ENCODE peak calls at places on chromosomes 3 and 15, in seven cellular contexts. One of them, this sample, is unnamed. For H3K36me3, the result is how much of the 10 kb centered on the place peaks cover.

GRCh38 chr3:132380979-132381944 is 36.0 kb upstream of the DNAJC13 start:
- DNase-seq in IMR-90: no peak
- DNase-seq in uterus: no peak
- DNase-seq in stomach: no peak
- DNase-seq in PC-3: no peak
- DNase-seq in heart left ventricle: no peak
- DNase-seq in tibial nerve: no peak
- DNase-seq in this sample: peak

GRCh38 chr3:196159952-196160804 is 51.0 kb downstream of the ZDHHC19 start:
- DNase-seq in IMR-90: peak
- DNase-seq in uterus: no peak
- DNase-seq in stomach: peak
- DNase-seq in PC-3: peak
- DNase-seq in heart left ventricle: no peak
- DNase-seq in tibial nerve: no peak
- DNase-seq in this sample: peak

GRCh38 chr3:74651239-74651638 is 36.8 kb upstream of the CNTN3 start:
- DNase-seq in IMR-90: peak
- DNase-seq in uterus: no peak
- DNase-seq in stomach: no peak
- DNase-seq in PC-3: no peak
- DNase-seq in heart left ventricle: no peak
- DNase-seq in tibial nerve: no peak
- DNase-seq in this sample: no peak

GRCh38 chr15:65208656-65209055 is 2.6 kb downstream of the CILP start:
- DNase-seq in IMR-90: no peak
- DNase-seq in uterus: no peak
- DNase-seq in stomach: no peak
- DNase-seq in PC-3: no peak
- DNase-seq in heart left ventricle: no peak
- DNase-seq in tibial nerve: no peak
- DNase-seq in this sample: no peak

GRCh38 chr3:59884409-59884808 is 834.6 kb upstream of the CFAP20DC start:
- DNase-seq in IMR-90: no peak
- DNase-seq in uterus: no peak
- DNase-seq in stomach: no peak
- DNase-seq in PC-3: no peak
- DNase-seq in heart left ventricle: no peak
- DNase-seq in tibial nerve: no peak
- DNase-seq in this sample: no peak

GRCh38 chr3:10273697-10274305 is 18.9 kb downstream of the GHRL start:
- DNase-seq in IMR-90: peak
- DNase-seq in uterus: no peak
- DNase-seq in stomach: no peak
- DNase-seq in PC-3: no peak
- DNase-seq in heart left ventricle: no peak
- DNase-seq in tibial nerve: no peak
- DNase-seq in this sample: no peak

GRCh38 chr3:117400303-117400702 is 690.7 kb downstream of the TUSC7 start:
- DNase-seq in IMR-90: no peak
- DNase-seq in uterus: no peak
- DNase-seq in stomach: no peak
- DNase-seq in PC-3: no peak
- DNase-seq in heart left ventricle: no peak
- DNase-seq in tibial nerve: no peak
- DNase-seq in this sample: no peak

GRCh38 chr15:62165029-62165792 is at the start of gene C2CD4B:
- DNase-seq in IMR-90: no peak
- DNase-seq in uterus: peak
- DNase-seq in stomach: peak
- DNase-seq in PC-3: no peak
- DNase-seq in heart left ventricle: peak
- DNase-seq in tibial nerve: no peak
- DNase-seq in this sample: peak

GRCh38 chr15:62951481-62951880 is 91.1 kb upstream of the TPM1 start:
- DNase-seq in IMR-90: no peak
- DNase-seq in uterus: no peak
- DNase-seq in stomach: no peak
- DNase-seq in PC-3: no peak
- DNase-seq in heart left ventricle: no peak
- DNase-seq in tibial nerve: no peak
- DNase-seq in this sample: no peak

GRCh38 chr3:141257971-141258370 is 26.3 kb downstream of the PXYLP1 start:
- DNase-seq in IMR-90: no peak
- DNase-seq in uterus: no peak
- DNase-seq in stomach: no peak
- DNase-seq in PC-3: no peak
- DNase-seq in heart left ventricle: no peak
- DNase-seq in tibial nerve: no peak
- DNase-seq in this sample: no peak

GRCh38 chr15:52331490-52332240 is 36.1 kb upstream of the MYO5C start:
- DNase-seq in IMR-90: peak
- DNase-seq in uterus: no peak
- DNase-seq in stomach: peak
- DNase-seq in PC-3: peak
- DNase-seq in heart left ventricle: no peak
- DNase-seq in tibial nerve: no peak
- DNase-seq in this sample: peak

DNA sequence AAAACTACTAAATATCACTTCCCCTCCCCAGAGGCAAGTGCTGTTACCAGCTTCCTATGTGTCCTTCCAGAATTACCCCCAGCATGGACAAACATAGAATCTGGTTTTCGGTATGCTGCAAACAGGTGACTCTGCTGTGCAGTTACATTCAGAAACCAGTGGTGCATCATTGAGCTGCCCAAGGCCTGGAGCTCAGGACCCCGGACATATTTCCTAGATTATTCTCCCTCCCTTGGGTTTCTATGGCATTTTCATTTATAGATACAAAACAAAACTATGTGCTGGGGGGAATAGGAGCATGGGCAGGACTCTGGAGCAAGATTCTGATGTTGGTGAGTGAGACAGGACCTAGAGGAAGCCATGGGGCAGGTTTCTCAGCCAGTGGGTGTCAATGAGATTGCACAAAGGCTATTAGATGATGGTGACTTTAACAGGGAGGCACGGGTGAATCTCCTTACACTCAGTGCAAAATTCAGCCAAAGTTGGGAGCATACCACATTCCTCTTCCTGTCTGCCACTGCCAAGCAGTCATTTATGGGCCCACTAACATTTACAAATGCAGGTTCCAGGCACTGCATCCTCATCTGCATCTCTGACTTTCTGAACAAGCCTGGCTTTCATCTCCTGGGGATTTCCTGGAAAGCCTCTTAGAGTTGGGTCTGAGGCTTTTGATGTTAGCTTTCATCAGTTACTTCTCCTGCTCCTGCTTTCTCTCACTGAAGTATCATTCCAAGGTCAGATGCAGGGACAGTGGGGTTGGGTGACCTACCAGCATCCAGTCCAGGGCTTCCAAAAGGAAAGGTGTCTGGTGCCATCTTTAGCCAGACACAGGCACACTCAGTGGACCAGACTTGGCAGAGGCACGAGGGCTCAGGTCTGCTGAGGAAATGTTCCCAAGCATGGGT is 44.5 kb downstream of the CMTM7 start:
- DNase-seq in IMR-90: no peak
- DNase-seq in uterus: no peak
- DNase-seq in stomach: no peak
- DNase-seq in PC-3: no peak
- DNase-seq in heart left ventricle: no peak
- DNase-seq in tibial nerve: no peak
- DNase-seq in this sample: no peak
- TF ChIP-seq CTCF in IMR-90: no peak
- TF ChIP-seq CTCF in uterus: no peak
- TF ChIP-seq CTCF in stomach: no peak
- TF ChIP-seq CTCF in PC-3: no peak
- TF ChIP-seq CTCF in heart left ventricle: no peak
- TF ChIP-seq CTCF in tibial nerve: no peak
- TF ChIP-seq CTCF in this sample: peak

GRCh38 chr3:14600856-14601610 is 50.5 kb upstream of the CCDC174 start:
- DNase-seq in IMR-90: no peak
- DNase-seq in uterus: no peak
- DNase-seq in stomach: no peak
- DNase-seq in PC-3: no peak
- DNase-seq in heart left ventricle: no peak
- DNase-seq in tibial nerve: no peak
- DNase-seq in this sample: no peak

GRCh38 chr3:14599488-14599887 is 52.1 kb upstream of the CCDC174 start:
- DNase-seq in IMR-90: no peak
- DNase-seq in uterus: no peak
- DNase-seq in stomach: no peak
- DNase-seq in PC-3: no peak
- DNase-seq in heart left ventricle: no peak
- DNase-seq in tibial nerve: no peak
- DNase-seq in this sample: no peak

GRCh38 chr3:14601692-14602005 is 49.9 kb upstream of the CCDC174 start:
- DNase-seq in IMR-90: no peak
- DNase-seq in uterus: no peak
- DNase-seq in stomach: no peak
- DNase-seq in PC-3: no peak
- DNase-seq in heart left ventricle: no peak
- DNase-seq in tibial nerve: no peak
- DNase-seq in this sample: no peak

GRCh38 chr3:14598143-14598569 is 53.4 kb upstream of the CCDC174 start:
- DNase-seq in IMR-90: peak
- DNase-seq in uterus: no peak
- DNase-seq in stomach: no peak
- DNase-seq in PC-3: peak
- DNase-seq in heart left ventricle: no peak
- DNase-seq in tibial nerve: no peak
- DNase-seq in this sample: no peak

GRCh38 chr3:14600075-14600474 is 51.5 kb upstream of the CCDC174 start:
- DNase-seq in IMR-90: no peak
- DNase-seq in uterus: no peak
- DNase-seq in stomach: no peak
- DNase-seq in PC-3: no peak
- DNase-seq in heart left ventricle: no peak
- DNase-seq in tibial nerve: no peak
- DNase-seq in this sample: no peak
- H3K4me3 ChIP-seq in IMR-90: no peak
- H3K4me3 ChIP-seq in uterus: no peak
- H3K4me3 ChIP-seq in stomach: no peak
- H3K4me3 ChIP-seq in PC-3: no peak
- H3K4me3 ChIP-seq in heart left ventricle: no peak
- H3K4me3 ChIP-seq in tibial nerve: no peak
- H3K4me3 ChIP-seq in this sample: no peak

GRCh38 chr3:52551118-52551517 is 14.7 kb downstream of the UQCC5 start:
- DNase-seq in IMR-90: no peak
- DNase-seq in uterus: no peak
- DNase-seq in stomach: no peak
- DNase-seq in PC-3: no peak
- DNase-seq in heart left ventricle: no peak
- DNase-seq in tibial nerve: no peak
- DNase-seq in this sample: no peak

GRCh38 chr3:52544937-52545336 is 8.5 kb downstream of the UQCC5 start:
- DNase-seq in IMR-90: no peak
- DNase-seq in uterus: no peak
- DNase-seq in stomach: no peak
- DNase-seq in PC-3: no peak
- DNase-seq in heart left ventricle: no peak
- DNase-seq in tibial nerve: no peak
- DNase-seq in this sample: no peak

GRCh38 chr3:52541050-52541449 is 4.6 kb downstream of the UQCC5 start:
- DNase-seq in IMR-90: no peak
- DNase-seq in uterus: no peak
- DNase-seq in stomach: no peak
- DNase-seq in PC-3: no peak
- DNase-seq in heart left ventricle: no peak
- DNase-seq in tibial nerve: no peak
- DNase-seq in this sample: no peak

GRCh38 chr3:52547143-52547542 is 10.7 kb downstream of the UQCC5 start:
- DNase-seq in IMR-90: no peak
- DNase-seq in uterus: no peak
- DNase-seq in stomach: no peak
- DNase-seq in PC-3: no peak
- DNase-seq in heart left ventricle: no peak
- DNase-seq in tibial nerve: no peak
- DNase-seq in this sample: no peak

DNA sequence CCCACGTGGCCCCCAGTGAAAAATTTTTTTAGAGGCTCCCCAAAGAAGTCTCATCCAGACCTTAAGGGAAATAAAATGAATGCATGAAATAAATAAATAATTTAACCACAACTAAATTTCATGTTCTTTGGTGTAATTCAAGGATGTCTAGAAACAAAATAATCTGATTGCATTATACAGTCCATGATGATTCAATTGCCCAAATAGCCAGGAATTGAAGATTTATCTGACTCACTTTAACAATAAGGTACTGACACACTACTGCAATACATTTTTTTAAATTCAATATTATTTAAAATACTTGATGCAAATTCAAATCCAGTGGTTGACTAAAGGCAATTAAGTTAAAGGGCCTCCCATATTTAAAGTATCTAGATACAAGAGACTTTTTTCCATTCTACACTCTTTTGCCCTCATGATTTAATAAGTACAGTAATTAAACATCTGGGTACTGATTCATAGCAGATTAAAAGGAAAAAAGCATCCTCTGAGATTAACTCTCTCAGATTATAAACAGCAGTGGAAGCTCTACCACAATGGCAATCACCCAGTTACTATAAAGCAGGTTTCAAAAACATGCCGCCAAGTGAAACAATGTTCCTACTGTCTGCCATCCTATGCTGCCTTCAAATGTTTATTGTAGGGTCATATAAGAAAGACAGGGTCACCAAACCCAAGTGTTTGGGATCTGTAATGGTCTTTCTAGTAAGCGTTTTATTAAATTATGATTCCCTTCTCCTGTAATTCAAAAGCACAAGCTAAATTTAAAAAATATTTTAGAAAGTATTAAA is 9.9 kb downstream of the UQCC5 start:
- DNase-seq in IMR-90: peak
- DNase-seq in uterus: no peak
- DNase-seq in stomach: no peak
- DNase-seq in PC-3: no peak
- DNase-seq in heart left ventricle: no peak
- DNase-seq in tibial nerve: no peak
- DNase-seq in this sample: no peak
- H3K36me3 ChIP-seq in IMR-90: under half
- H3K36me3 ChIP-seq in uterus: under half
- H3K36me3 ChIP-seq in stomach: under half
- H3K36me3 ChIP-seq in PC-3: under half
- H3K36me3 ChIP-seq in heart left ventricle: half or more
- H3K36me3 ChIP-seq in tibial nerve: under half
- H3K36me3 ChIP-seq in this sample: under half

DNA sequence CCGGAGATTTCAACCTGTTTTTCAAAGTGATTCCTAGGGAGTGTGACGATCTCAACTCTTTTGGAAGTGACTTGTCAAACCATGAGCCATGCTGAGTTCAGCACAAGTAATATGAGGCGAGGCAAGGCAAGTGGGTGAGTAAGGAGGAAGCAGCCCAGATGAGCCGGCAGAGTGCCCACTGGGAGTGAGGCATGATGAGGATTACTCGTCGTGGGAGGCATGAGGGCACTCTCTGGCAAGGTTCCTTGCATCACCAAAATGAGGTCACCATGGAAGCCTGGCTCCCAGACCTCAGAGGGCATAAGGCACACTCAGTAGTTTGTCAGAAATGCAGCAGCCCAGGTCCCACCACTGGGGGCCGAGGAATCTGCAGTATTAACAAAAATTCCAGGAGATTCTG is 636.1 kb downstream of the MAGI1 start:
- DNase-seq in IMR-90: peak
- DNase-seq in uterus: no peak
- DNase-seq in stomach: no peak
- DNase-seq in PC-3: peak
- DNase-seq in heart left ventricle: peak
- DNase-seq in tibial nerve: no peak
- DNase-seq in this sample: no peak
- TF ChIP-seq CTCF in IMR-90: peak
- TF ChIP-seq CTCF in uterus: no peak
- TF ChIP-seq CTCF in stomach: no peak
- TF ChIP-seq CTCF in PC-3: no peak
- TF ChIP-seq CTCF in heart left ventricle: no peak
- TF ChIP-seq CTCF in tibial nerve: no peak
- TF ChIP-seq CTCF in this sample: no peak